ENCODE peak calls at places on chromosome 17, in ten cellular contexts. One of them, this sample, is unnamed.

GRCh38 chr17:40464392-40464855 is 21.2 kb downstream of the IGFBP4 start:
- DNase-seq in NCI-H774: no peak
- DNase-seq in neural crest cell: no peak
- DNase-seq in left ventricle myocardium inferior: no peak
- DNase-seq in A172: no peak
- DNase-seq in heart right ventricle: no peak
- DNase-seq in IMR-90: no peak
- DNase-seq in stimulated activated naive CD4-positive, alpha-beta T cell: no peak
- DNase-seq in GDM1: no peak
- DNase-seq in NCI-H2029 treated with DMSO at 0.1 percent for 48 hours: no peak
- DNase-seq in this sample: no peak

GRCh38 chr17:59372138-59372751 is 40.8 kb downstream of the YPEL2 start:
- DNase-seq in NCI-H774: no peak
- DNase-seq in neural crest cell: no peak
- DNase-seq in left ventricle myocardium inferior: no peak
- DNase-seq in A172: peak
- DNase-seq in heart right ventricle: peak
- DNase-seq in IMR-90: peak
- DNase-seq in stimulated activated naive CD4-positive, alpha-beta T cell: no peak
- DNase-seq in GDM1: no peak
- DNase-seq in NCI-H2029 treated with DMSO at 0.1 percent for 48 hours: no peak
- DNase-seq in this sample: no peak

GRCh38 chr17:79353548-79353947 is 257.3 kb downstream of the RBFOX3 start:
- DNase-seq in NCI-H774: no peak
- DNase-seq in neural crest cell: no peak
- DNase-seq in left ventricle myocardium inferior: no peak
- DNase-seq in A172: no peak
- DNase-seq in heart right ventricle: no peak
- DNase-seq in IMR-90: no peak
- DNase-seq in stimulated activated naive CD4-positive, alpha-beta T cell: no peak
- DNase-seq in GDM1: no peak
- DNase-seq in NCI-H2029 treated with DMSO at 0.1 percent for 48 hours: no peak
- DNase-seq in this sample: no peak

GRCh38 chr17:9669551-9670008 is 24.3 kb downstream of the USP43 start:
- DNase-seq in NCI-H774: no peak
- DNase-seq in neural crest cell: no peak
- DNase-seq in left ventricle myocardium inferior: no peak
- DNase-seq in A172: no peak
- DNase-seq in heart right ventricle: no peak
- DNase-seq in IMR-90: no peak
- DNase-seq in stimulated activated naive CD4-positive, alpha-beta T cell: no peak
- DNase-seq in GDM1: no peak
- DNase-seq in NCI-H2029 treated with DMSO at 0.1 percent for 48 hours: no peak
- DNase-seq in this sample: no peak

GRCh38 chr17:60423865-60424264 is 1.6 kb downstream of the CHCT1 start:
- DNase-seq in NCI-H774: no peak
- DNase-seq in neural crest cell: no peak
- DNase-seq in left ventricle myocardium inferior: no peak
- DNase-seq in A172: no peak
- DNase-seq in heart right ventricle: no peak
- DNase-seq in IMR-90: no peak
- DNase-seq in stimulated activated naive CD4-positive, alpha-beta T cell: no peak
- DNase-seq in GDM1: no peak
- DNase-seq in NCI-H2029 treated with DMSO at 0.1 percent for 48 hours: no peak
- DNase-seq in this sample: no peak

GRCh38 chr17:83161298-83162034 is 82.1 kb downstream of the METRNL start:
- DNase-seq in NCI-H774: no peak
- DNase-seq in neural crest cell: no peak
- DNase-seq in left ventricle myocardium inferior: no peak
- DNase-seq in A172: no peak
- DNase-seq in heart right ventricle: no peak
- DNase-seq in IMR-90: peak
- DNase-seq in stimulated activated naive CD4-positive, alpha-beta T cell: no peak
- DNase-seq in GDM1: no peak
- DNase-seq in NCI-H2029 treated with DMSO at 0.1 percent for 48 hours: no peak
- DNase-seq in this sample: no peak

GRCh38 chr17:28982191-28982793 is 23.5 kb downstream of the SEZ6 start:
- DNase-seq in NCI-H774: no peak
- DNase-seq in neural crest cell: no peak
- DNase-seq in left ventricle myocardium inferior: no peak
- DNase-seq in A172: peak
- DNase-seq in heart right ventricle: peak
- DNase-seq in IMR-90: peak
- DNase-seq in stimulated activated naive CD4-positive, alpha-beta T cell: peak
- DNase-seq in GDM1: peak
- DNase-seq in NCI-H2029 treated with DMSO at 0.1 percent for 48 hours: peak
- DNase-seq in this sample: peak

GRCh38 chr17:11221196-11221595 is 19.8 kb upstream of the SHISA6 start:
- DNase-seq in NCI-H774: no peak
- DNase-seq in neural crest cell: no peak
- DNase-seq in left ventricle myocardium inferior: no peak
- DNase-seq in A172: no peak
- DNase-seq in heart right ventricle: no peak
- DNase-seq in IMR-90: no peak
- DNase-seq in stimulated activated naive CD4-positive, alpha-beta T cell: no peak
- DNase-seq in GDM1: no peak
- DNase-seq in NCI-H2029 treated with DMSO at 0.1 percent for 48 hours: no peak
- DNase-seq in this sample: no peak

GRCh38 chr17:67431210-67432015 is 54.3 kb downstream of the PITPNC1 start:
- DNase-seq in NCI-H774: no peak
- DNase-seq in neural crest cell: no peak
- DNase-seq in left ventricle myocardium inferior: no peak
- DNase-seq in A172: peak
- DNase-seq in heart right ventricle: no peak
- DNase-seq in IMR-90: peak
- DNase-seq in stimulated activated naive CD4-positive, alpha-beta T cell: no peak
- DNase-seq in GDM1: no peak
- DNase-seq in NCI-H2029 treated with DMSO at 0.1 percent for 48 hours: no peak
- DNase-seq in this sample: no peak

GRCh38 chr17:51853857-51854256 is 304.7 kb downstream of the CA10 start:
- DNase-seq in NCI-H774: no peak
- DNase-seq in neural crest cell: no peak
- DNase-seq in left ventricle myocardium inferior: no peak
- DNase-seq in A172: no peak
- DNase-seq in heart right ventricle: no peak
- DNase-seq in IMR-90: no peak
- DNase-seq in stimulated activated naive CD4-positive, alpha-beta T cell: no peak
- DNase-seq in GDM1: no peak
- DNase-seq in NCI-H2029 treated with DMSO at 0.1 percent for 48 hours: peak
- DNase-seq in this sample: no peak

GRCh38 chr17:36069131-36069530 is 5.1 kb downstream of the CCL18 start:
- DNase-seq in NCI-H774: no peak
- DNase-seq in neural crest cell: no peak
- DNase-seq in left ventricle myocardium inferior: no peak
- DNase-seq in A172: no peak
- DNase-seq in heart right ventricle: no peak
- DNase-seq in IMR-90: no peak
- DNase-seq in stimulated activated naive CD4-positive, alpha-beta T cell: no peak
- DNase-seq in GDM1: no peak
- DNase-seq in NCI-H2029 treated with DMSO at 0.1 percent for 48 hours: no peak
- DNase-seq in this sample: no peak

GRCh38 chr17:42573095-42573494 is 4.4 kb downstream of the PSMC3IP start:
- DNase-seq in NCI-H774: no peak
- DNase-seq in neural crest cell: no peak
- DNase-seq in left ventricle myocardium inferior: no peak
- DNase-seq in A172: no peak
- DNase-seq in heart right ventricle: no peak
- DNase-seq in IMR-90: no peak
- DNase-seq in stimulated activated naive CD4-positive, alpha-beta T cell: no peak
- DNase-seq in GDM1: no peak
- DNase-seq in NCI-H2029 treated with DMSO at 0.1 percent for 48 hours: no peak
- DNase-seq in this sample: no peak

GRCh38 chr17:67126983-67127382 is 82.6 kb downstream of the CACNG1 start:
- DNase-seq in NCI-H774: no peak
- DNase-seq in neural crest cell: no peak
- DNase-seq in left ventricle myocardium inferior: no peak
- DNase-seq in A172: no peak
- DNase-seq in heart right ventricle: no peak
- DNase-seq in IMR-90: no peak
- DNase-seq in stimulated activated naive CD4-positive, alpha-beta T cell: no peak
- DNase-seq in GDM1: no peak
- DNase-seq in NCI-H2029 treated with DMSO at 0.1 percent for 48 hours: no peak
- DNase-seq in this sample: no peak

GRCh38 chr17:55585629-55586028 is 74.4 kb upstream of the SMIM36 start:
- DNase-seq in NCI-H774: no peak
- DNase-seq in neural crest cell: no peak
- DNase-seq in left ventricle myocardium inferior: no peak
- DNase-seq in A172: no peak
- DNase-seq in heart right ventricle: no peak
- DNase-seq in IMR-90: no peak
- DNase-seq in stimulated activated naive CD4-positive, alpha-beta T cell: no peak
- DNase-seq in GDM1: no peak
- DNase-seq in NCI-H2029 treated with DMSO at 0.1 percent for 48 hours: no peak
- DNase-seq in this sample: no peak

GRCh38 chr17:82603981-82604448 is 44.2 kb downstream of the WDR45B start:
- DNase-seq in NCI-H774: no peak
- DNase-seq in neural crest cell: no peak
- DNase-seq in left ventricle myocardium inferior: peak
- DNase-seq in A172: no peak
- DNase-seq in heart right ventricle: peak
- DNase-seq in IMR-90: peak
- DNase-seq in stimulated activated naive CD4-positive, alpha-beta T cell: no peak
- DNase-seq in GDM1: no peak
- DNase-seq in NCI-H2029 treated with DMSO at 0.1 percent for 48 hours: no peak
- DNase-seq in this sample: no peak

GRCh38 chr17:44607836-44608690 is 48.2 kb upstream of the MEIOC start:
- DNase-seq in NCI-H774: peak
- DNase-seq in neural crest cell: no peak
- DNase-seq in left ventricle myocardium inferior: no peak
- DNase-seq in A172: no peak
- DNase-seq in heart right ventricle: peak
- DNase-seq in IMR-90: peak
- DNase-seq in stimulated activated naive CD4-positive, alpha-beta T cell: no peak
- DNase-seq in GDM1: no peak
- DNase-seq in NCI-H2029 treated with DMSO at 0.1 percent for 48 hours: no peak
- DNase-seq in this sample: no peak

GRCh38 chr17:40024901-40025300 is 9.7 kb downstream of the CSF3 start:
- DNase-seq in NCI-H774: no peak
- DNase-seq in neural crest cell: no peak
- DNase-seq in left ventricle myocardium inferior: no peak
- DNase-seq in A172: peak
- DNase-seq in heart right ventricle: no peak
- DNase-seq in IMR-90: no peak
- DNase-seq in stimulated activated naive CD4-positive, alpha-beta T cell: no peak
- DNase-seq in GDM1: no peak
- DNase-seq in NCI-H2029 treated with DMSO at 0.1 percent for 48 hours: no peak
- DNase-seq in this sample: no peak

GRCh38 chr17:74251051-74251450 is 23.0 kb upstream of the DNAI2 start:
- DNase-seq in NCI-H774: no peak
- DNase-seq in neural crest cell: no peak
- DNase-seq in left ventricle myocardium inferior: no peak
- DNase-seq in A172: no peak
- DNase-seq in heart right ventricle: no peak
- DNase-seq in IMR-90: no peak
- DNase-seq in stimulated activated naive CD4-positive, alpha-beta T cell: no peak
- DNase-seq in GDM1: no peak
- DNase-seq in NCI-H2029 treated with DMSO at 0.1 percent for 48 hours: no peak
- DNase-seq in this sample: no peak

GRCh38 chr17:47895856-47896671 is at the start of gene SP2:
- DNase-seq in NCI-H774: peak
- DNase-seq in neural crest cell: peak
- DNase-seq in left ventricle myocardium inferior: peak
- DNase-seq in A172: peak
- DNase-seq in heart right ventricle: peak
- DNase-seq in IMR-90: peak
- DNase-seq in stimulated activated naive CD4-positive, alpha-beta T cell: peak
- DNase-seq in GDM1: peak
- DNase-seq in NCI-H2029 treated with DMSO at 0.1 percent for 48 hours: peak
- DNase-seq in this sample: peak

GRCh38 chr17:42879596-42879985 is 21.0 kb upstream of the G6PC1 start:
- DNase-seq in NCI-H774: no peak
- DNase-seq in neural crest cell: no peak
- DNase-seq in left ventricle myocardium inferior: no peak
- DNase-seq in A172: no peak
- DNase-seq in heart right ventricle: no peak
- DNase-seq in IMR-90: peak
- DNase-seq in stimulated activated naive CD4-positive, alpha-beta T cell: no peak
- DNase-seq in GDM1: no peak
- DNase-seq in NCI-H2029 treated with DMSO at 0.1 percent for 48 hours: no peak
- DNase-seq in this sample: no peak

GRCh38 chr17:76901542-76902197 is 33.5 kb downstream of the MGAT5B start:
- DNase-seq in NCI-H774: no peak
- DNase-seq in neural crest cell: no peak
- DNase-seq in left ventricle myocardium inferior: no peak
- DNase-seq in A172: no peak
- DNase-seq in heart right ventricle: no peak
- DNase-seq in IMR-90: no peak
- DNase-seq in stimulated activated naive CD4-positive, alpha-beta T cell: no peak
- DNase-seq in GDM1: no peak
- DNase-seq in NCI-H2029 treated with DMSO at 0.1 percent for 48 hours: no peak
- DNase-seq in this sample: no peak